ENCODE peak calls at places on chromosomes 7 and 10, in four cellular contexts. One of them, this sample, is unnamed.
A peak's percentile ranks its signal among the peaks of the same experiment; 100 is the strongest.

GRCh38 chr7:137865764-137866163 is 19.0 kb upstream of the DGKI start:
- DNase-seq in OCI-LY7: no peak
- DNase-seq in GM06990: no peak
- DNase-seq in activated B cell treated with CpG ODN at 0.5 μM for 24 hours: no peak
- DNase-seq in this sample: no peak

GRCh38 chr10:44660271-44660670 is 250.9 kb upstream of the TMEM72 start:
- DNase-seq in OCI-LY7: no peak
- DNase-seq in activated B cell treated with CpG ODN at 0.5 μM for 24 hours: no peak
- DNase-seq in GM06990: no peak
- DNase-seq in this sample: no peak

GRCh38 chr10:24718031-24718855 is 5.4 kb downstream of the ARHGAP21 start:
- DNase-seq in GM06990: no peak
- DNase-seq in activated B cell treated with CpG ODN at 0.5 μM for 24 hours: no peak
- DNase-seq in OCI-LY7: no peak
- DNase-seq in this sample: no peak

GRCh38 chr10:106360870-106361269 is 803.6 kb downstream of the SORCS1 start:
- DNase-seq in activated B cell treated with CpG ODN at 0.5 μM for 24 hours: no peak
- DNase-seq in OCI-LY7: no peak
- DNase-seq in GM06990: no peak
- DNase-seq in this sample: no peak

GRCh38 chr7:77933394-77933793 is 134.8 kb downstream of the PHTF2 start:
- DNase-seq in activated B cell treated with CpG ODN at 0.5 μM for 24 hours: no peak
- DNase-seq in OCI-LY7: no peak
- DNase-seq in GM06990: no peak
- DNase-seq in this sample: no peak

GRCh38 chr10:3801558-3802192 is 16.7 kb upstream of the KLF6 start:
- DNase-seq in activated B cell treated with CpG ODN at 0.5 μM for 24 hours: no peak
- DNase-seq in OCI-LY7: no peak
- DNase-seq in GM06990: no peak
- DNase-seq in this sample: no peak

GRCh38 chr7:142855401-142855743 is 496 bp downstream of the EPHB6 start:
- DNase-seq in GM06990: no peak
- DNase-seq in activated B cell treated with CpG ODN at 0.5 μM for 24 hours: no peak
- DNase-seq in OCI-LY7: no peak
- DNase-seq in this sample: no peak

GRCh38 chr10:2836921-2837662 is 230.3 kb upstream of the PFKP start:
- DNase-seq in activated B cell treated with CpG ODN at 0.5 μM for 24 hours: no peak
- DNase-seq in OCI-LY7: no peak
- DNase-seq in GM06990: no peak
- DNase-seq in this sample: no peak

GRCh38 chr7:5694221-5694754 is 87.2 kb downstream of the RNF216 start:
- DNase-seq in OCI-LY7: no peak
- DNase-seq in activated B cell treated with CpG ODN at 0.5 μM for 24 hours: no peak
- DNase-seq in GM06990: no peak
- DNase-seq in this sample: no peak

GRCh38 chr7:77935652-77936348 is 137.2 kb downstream of the PHTF2 start:
- DNase-seq in activated B cell treated with CpG ODN at 0.5 μM for 24 hours: no peak
- DNase-seq in OCI-LY7: peak; percentile 30
- DNase-seq in GM06990: no peak
- DNase-seq in this sample: no peak

GRCh38 chr10:79319372-79319771 is 27.9 kb upstream of the PPIF start:
- DNase-seq in OCI-LY7: no peak
- DNase-seq in activated B cell treated with CpG ODN at 0.5 μM for 24 hours: no peak
- DNase-seq in GM06990: no peak
- DNase-seq in this sample: no peak

GRCh38 chr7:132840197-132840596 is 241.7 kb downstream of the CHCHD3 start:
- DNase-seq in activated B cell treated with CpG ODN at 0.5 μM for 24 hours: no peak
- DNase-seq in GM06990: no peak
- DNase-seq in OCI-LY7: no peak
- DNase-seq in this sample: no peak

GRCh38 chr10:119666709-119667004 is 15.5 kb downstream of the BAG3 start:
- DNase-seq in OCI-LY7: no peak
- DNase-seq in GM06990: no peak
- DNase-seq in activated B cell treated with CpG ODN at 0.5 μM for 24 hours: no peak
- DNase-seq in this sample: no peak

GRCh38 chr10:12348870-12349627 is at the start of gene CAMK1D:
- DNase-seq in OCI-LY7: peak; percentile 90
- DNase-seq in activated B cell treated with CpG ODN at 0.5 μM for 24 hours: peak; percentile 87
- DNase-seq in GM06990: peak; percentile 95
- DNase-seq in this sample: peak; percentile 36
- TF ChIP-seq CTCF in OCI-LY7: peak; percentile 52
- TF ChIP-seq CTCF in activated B cell treated with CpG ODN at 0.5 μM for 24 hours: no peak
- TF ChIP-seq CTCF in GM06990: peak; percentile 19
- TF ChIP-seq CTCF in this sample: peak; percentile 44

GRCh38 chr7:116715087-116715486 is 43.1 kb downstream of the MET start:
- DNase-seq in activated B cell treated with CpG ODN at 0.5 μM for 24 hours: no peak
- DNase-seq in GM06990: no peak
- DNase-seq in OCI-LY7: no peak
- DNase-seq in this sample: no peak
- TF ChIP-seq CTCF in activated B cell treated with CpG ODN at 0.5 μM for 24 hours: no peak
- TF ChIP-seq CTCF in GM06990: no peak
- TF ChIP-seq CTCF in OCI-LY7: no peak
- TF ChIP-seq CTCF in this sample: no peak

DNA sequence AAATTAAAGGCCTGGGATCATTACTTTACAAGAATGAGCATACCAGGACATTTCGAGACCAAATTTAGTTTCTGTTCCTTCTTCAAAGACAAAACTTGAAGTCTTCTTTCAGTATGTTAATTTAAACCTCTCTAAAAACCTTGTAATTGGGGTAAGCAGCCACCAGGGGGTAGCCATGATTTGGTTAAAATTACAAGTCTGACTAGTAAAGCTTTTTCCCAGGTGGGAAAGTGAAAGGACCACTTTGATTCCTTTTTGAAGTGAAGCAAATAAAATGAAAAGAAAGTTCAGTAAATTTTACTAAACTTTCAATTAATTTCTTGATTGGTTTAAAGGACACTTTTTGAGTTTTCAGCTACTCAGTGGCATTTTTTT is 294.3 kb downstream of the BBS9 start:
- DNase-seq in OCI-LY7: peak; percentile 26
- DNase-seq in activated B cell treated with CpG ODN at 0.5 μM for 24 hours: no peak
- DNase-seq in GM06990: peak; percentile 44
- DNase-seq in this sample: no peak
- TF ChIP-seq CTCF in OCI-LY7: peak; percentile 75
- TF ChIP-seq CTCF in activated B cell treated with CpG ODN at 0.5 μM for 24 hours: peak; percentile 50
- TF ChIP-seq CTCF in GM06990: peak; percentile 59
- TF ChIP-seq CTCF in this sample: peak; percentile 50

GRCh38 chr10:35594115-35594849 is 10.9 kb upstream of the GJD4 start:
- DNase-seq in OCI-LY7: no peak
- DNase-seq in GM06990: no peak
- DNase-seq in activated B cell treated with CpG ODN at 0.5 μM for 24 hours: no peak
- DNase-seq in this sample: no peak

GRCh38 chr10:35605191-35605590 is at the start of gene GJD4:
- DNase-seq in activated B cell treated with CpG ODN at 0.5 μM for 24 hours: no peak
- DNase-seq in OCI-LY7: no peak
- DNase-seq in GM06990: no peak
- DNase-seq in this sample: no peak

GRCh38 chr10:35595106-35595505 is 10.0 kb upstream of the GJD4 start:
- DNase-seq in activated B cell treated with CpG ODN at 0.5 μM for 24 hours: no peak
- DNase-seq in OCI-LY7: no peak
- DNase-seq in GM06990: no peak
- DNase-seq in this sample: no peak

GRCh38 chr10:35598379-35598778 is 6.8 kb upstream of the GJD4 start:
- DNase-seq in OCI-LY7: no peak
- DNase-seq in activated B cell treated with CpG ODN at 0.5 μM for 24 hours: no peak
- DNase-seq in GM06990: no peak
- DNase-seq in this sample: no peak

DNA sequence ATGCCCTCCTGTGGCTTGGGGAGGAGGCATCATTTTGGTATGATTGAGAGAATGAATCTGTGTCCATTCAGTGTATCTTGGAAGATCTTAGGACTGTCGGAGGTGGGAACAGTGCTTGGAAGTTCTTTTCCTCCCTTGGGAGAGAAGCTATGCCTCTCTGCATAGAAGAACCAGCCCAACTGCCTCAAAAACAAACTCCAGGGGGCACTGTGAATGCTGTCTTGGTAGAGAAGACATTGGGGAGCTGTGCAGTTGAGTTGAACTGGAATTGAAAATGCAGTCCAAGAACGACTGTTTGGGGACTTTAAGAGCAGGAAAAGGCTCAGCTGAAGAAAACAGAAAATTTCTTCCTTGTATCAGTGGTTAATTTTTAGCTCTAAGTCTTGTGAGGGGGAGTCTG is 4.9 kb upstream of the GJD4 start:
- DNase-seq in OCI-LY7: no peak
- DNase-seq in GM06990: no peak
- DNase-seq in activated B cell treated with CpG ODN at 0.5 μM for 24 hours: no peak
- DNase-seq in this sample: no peak
- TF ChIP-seq CTCF in OCI-LY7: peak; percentile 49
- TF ChIP-seq CTCF in GM06990: peak; percentile 19
- TF ChIP-seq CTCF in activated B cell treated with CpG ODN at 0.5 μM for 24 hours: no peak
- TF ChIP-seq CTCF in this sample: peak; percentile 10

DNA sequence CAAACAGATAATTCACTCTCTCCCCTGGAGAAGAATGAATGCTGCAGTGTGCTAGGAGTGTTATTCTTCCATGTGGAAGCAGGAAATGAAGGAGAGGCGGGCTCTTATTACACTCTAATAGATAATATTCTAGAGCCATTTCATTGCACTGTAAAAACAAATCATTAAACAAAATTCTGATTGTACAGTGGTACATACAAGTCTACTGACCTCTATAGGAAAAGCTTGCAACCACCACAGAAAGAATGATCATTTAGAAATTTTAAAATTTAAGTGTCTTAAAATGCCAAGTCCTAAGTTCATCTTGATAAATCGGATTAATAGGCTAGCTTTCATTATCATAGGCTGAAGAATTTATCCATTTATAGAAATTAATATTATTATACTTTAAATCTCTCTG is 960.3 kb upstream of the LRRN3 start:
- DNase-seq in OCI-LY7: no peak
- DNase-seq in activated B cell treated with CpG ODN at 0.5 μM for 24 hours: no peak
- DNase-seq in GM06990: no peak
- DNase-seq in this sample: no peak
- TF ChIP-seq CTCF in OCI-LY7: peak; percentile 25
- TF ChIP-seq CTCF in activated B cell treated with CpG ODN at 0.5 μM for 24 hours: no peak
- TF ChIP-seq CTCF in GM06990: no peak
- TF ChIP-seq CTCF in this sample: peak; percentile 17

DNA sequence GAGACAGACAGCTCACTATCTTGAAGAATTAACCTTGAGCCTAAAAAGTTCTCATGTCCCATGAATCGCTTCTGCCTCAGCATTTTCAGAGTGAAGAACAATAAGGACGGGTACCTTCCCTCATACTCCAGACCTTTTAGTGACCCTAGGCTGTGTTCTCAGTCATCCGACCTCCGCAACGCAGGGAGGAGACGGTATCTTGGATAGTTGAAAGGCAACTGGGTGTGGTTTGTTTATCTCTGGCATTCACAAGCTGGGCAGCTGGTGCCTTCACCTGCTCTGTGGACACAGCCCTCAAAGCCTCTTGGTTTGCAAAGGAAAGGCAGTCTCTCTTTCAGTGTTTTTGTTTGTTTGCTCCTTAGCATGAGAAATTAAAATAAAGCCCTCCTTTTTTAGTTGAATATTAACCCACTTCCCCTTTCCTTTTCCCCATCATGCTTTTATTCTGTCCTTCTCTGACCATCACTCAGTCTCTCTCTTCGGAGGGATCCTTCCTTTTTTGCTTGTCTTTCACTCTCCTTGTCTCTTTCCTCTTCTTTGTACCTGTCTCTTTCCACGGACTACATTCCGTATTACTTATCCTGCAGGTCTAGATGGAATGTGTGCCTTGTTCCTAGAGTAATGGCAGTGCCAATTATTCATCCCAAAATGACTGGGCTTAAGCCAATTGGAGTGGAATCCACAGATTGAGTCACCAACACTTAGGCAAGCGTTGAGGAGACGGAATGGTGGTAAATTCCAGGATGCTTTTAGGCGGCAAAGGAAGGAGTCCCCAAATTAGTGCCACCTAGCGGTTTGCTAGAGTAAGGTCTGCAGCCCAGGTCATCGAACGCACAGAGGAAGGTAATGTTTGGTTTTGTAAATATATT is 45.8 kb downstream of the PRR15 start:
- DNase-seq in OCI-LY7: no peak
- DNase-seq in activated B cell treated with CpG ODN at 0.5 μM for 24 hours: no peak
- DNase-seq in GM06990: no peak
- DNase-seq in this sample: no peak
- TF ChIP-seq CTCF in OCI-LY7: peak; percentile 58
- TF ChIP-seq CTCF in activated B cell treated with CpG ODN at 0.5 μM for 24 hours: no peak
- TF ChIP-seq CTCF in GM06990: peak; percentile 61
- TF ChIP-seq CTCF in this sample: peak; percentile 82

GRCh38 chr10:78231327-78231726 is 197.7 kb downstream of the RPS24 start:
- DNase-seq in GM06990: no peak
- DNase-seq in OCI-LY7: no peak
- DNase-seq in activated B cell treated with CpG ODN at 0.5 μM for 24 hours: no peak
- DNase-seq in this sample: no peak

GRCh38 chr10:78229950-78230675 is 196.4 kb downstream of the RPS24 start:
- DNase-seq in activated B cell treated with CpG ODN at 0.5 μM for 24 hours: no peak
- DNase-seq in OCI-LY7: no peak
- DNase-seq in GM06990: no peak
- DNase-seq in this sample: no peak

GRCh38 chr10:78236416-78237015 is 202.9 kb downstream of the RPS24 start:
- DNase-seq in OCI-LY7: no peak
- DNase-seq in activated B cell treated with CpG ODN at 0.5 μM for 24 hours: no peak
- DNase-seq in GM06990: no peak
- DNase-seq in this sample: no peak

GRCh38 chr10:78231930-78232329 is 198.3 kb downstream of the RPS24 start:
- DNase-seq in OCI-LY7: no peak
- DNase-seq in GM06990: no peak
- DNase-seq in activated B cell treated with CpG ODN at 0.5 μM for 24 hours: no peak
- DNase-seq in this sample: no peak
- TF ChIP-seq CTCF in OCI-LY7: no peak
- TF ChIP-seq CTCF in GM06990: no peak
- TF ChIP-seq CTCF in activated B cell treated with CpG ODN at 0.5 μM for 24 hours: no peak
- TF ChIP-seq CTCF in this sample: peak; percentile 22

GRCh38 chr10:71459513-71459912 is 62.8 kb downstream of the CDH23 start:
- DNase-seq in OCI-LY7: no peak
- DNase-seq in activated B cell treated with CpG ODN at 0.5 μM for 24 hours: no peak
- DNase-seq in GM06990: no peak
- DNase-seq in this sample: no peak
- TF ChIP-seq CTCF in OCI-LY7: no peak
- TF ChIP-seq CTCF in activated B cell treated with CpG ODN at 0.5 μM for 24 hours: no peak
- TF ChIP-seq CTCF in GM06990: no peak
- TF ChIP-seq CTCF in this sample: no peak

This sample was measured in progenitor cell of endocrine pancreas.